ENCODE peak calls at places on chromosomes 12 and 14, in eight cellular contexts. One of them, this sample, is unnamed.

GRCh38 chr12:113114447-113115178 is 20.9 kb downstream of the RASAL1 start:
- DNase-seq in right cardiac atrium: no peak
- DNase-seq in left ventricle myocardium inferior: no peak
- DNase-seq in ascending aorta: no peak
- DNase-seq in ovary: no peak
- DNase-seq in CD8-positive, alpha-beta memory T cell: no peak
- DNase-seq in A549: no peak
- DNase-seq in heart right ventricle: no peak
- DNase-seq in this sample: no peak

GRCh38 chr12:19138551-19139344 is 9.2 kb downstream of the PLEKHA5 start:
- DNase-seq in right cardiac atrium: no peak
- DNase-seq in left ventricle myocardium inferior: no peak
- DNase-seq in ascending aorta: no peak
- DNase-seq in ovary: no peak
- DNase-seq in CD8-positive, alpha-beta memory T cell: no peak
- DNase-seq in A549: no peak
- DNase-seq in heart right ventricle: no peak
- DNase-seq in this sample: no peak

GRCh38 chr14:24367506-24368214 is at the start of gene NFATC4:
- DNase-seq in right cardiac atrium: peak
- DNase-seq in left ventricle myocardium inferior: peak
- DNase-seq in ascending aorta: peak
- DNase-seq in ovary: peak
- DNase-seq in CD8-positive, alpha-beta memory T cell: peak
- DNase-seq in A549: peak
- DNase-seq in heart right ventricle: peak
- DNase-seq in this sample: peak

GRCh38 chr14:22213110-22213509 is 375.9 kb downstream of the DAD1 start:
- DNase-seq in right cardiac atrium: no peak
- DNase-seq in left ventricle myocardium inferior: no peak
- DNase-seq in ascending aorta: no peak
- DNase-seq in ovary: no peak
- DNase-seq in CD8-positive, alpha-beta memory T cell: no peak
- DNase-seq in A549: no peak
- DNase-seq in heart right ventricle: no peak
- DNase-seq in this sample: no peak

GRCh38 chr12:110102255-110102654 is 21.9 kb upstream of the IFT81 start:
- DNase-seq in right cardiac atrium: peak
- DNase-seq in left ventricle myocardium inferior: no peak
- DNase-seq in ascending aorta: no peak
- DNase-seq in ovary: peak
- DNase-seq in CD8-positive, alpha-beta memory T cell: no peak
- DNase-seq in A549: peak
- DNase-seq in heart right ventricle: no peak
- DNase-seq in this sample: no peak

GRCh38 chr14:106207316-106207715 is 680.9 kb downstream of the TMEM121 start:
- DNase-seq in right cardiac atrium: no peak
- DNase-seq in left ventricle myocardium inferior: no peak
- DNase-seq in ascending aorta: no peak
- DNase-seq in ovary: no peak
- DNase-seq in CD8-positive, alpha-beta memory T cell: no peak
- DNase-seq in A549: no peak
- DNase-seq in heart right ventricle: no peak
- DNase-seq in this sample: no peak

GRCh38 chr14:32277998-32278397 is 51.1 kb upstream of the AKAP6 start:
- DNase-seq in right cardiac atrium: no peak
- DNase-seq in left ventricle myocardium inferior: no peak
- DNase-seq in ascending aorta: no peak
- DNase-seq in ovary: no peak
- DNase-seq in CD8-positive, alpha-beta memory T cell: no peak
- DNase-seq in A549: no peak
- DNase-seq in heart right ventricle: no peak
- DNase-seq in this sample: no peak

GRCh38 chr12:1546931-1547640 is 47.3 kb downstream of the FBXL14 start:
- DNase-seq in right cardiac atrium: no peak
- DNase-seq in left ventricle myocardium inferior: no peak
- DNase-seq in ascending aorta: no peak
- DNase-seq in ovary: no peak
- DNase-seq in CD8-positive, alpha-beta memory T cell: no peak
- DNase-seq in A549: no peak
- DNase-seq in heart right ventricle: no peak
- DNase-seq in this sample: no peak

GRCh38 chr14:71304588-71305133 is 397.4 kb downstream of the PCNX1 start:
- DNase-seq in right cardiac atrium: no peak
- DNase-seq in left ventricle myocardium inferior: no peak
- DNase-seq in ascending aorta: no peak
- DNase-seq in ovary: no peak
- DNase-seq in CD8-positive, alpha-beta memory T cell: no peak
- DNase-seq in A549: no peak
- DNase-seq in heart right ventricle: no peak
- DNase-seq in this sample: no peak

GRCh38 chr14:85310491-85311272 is 219.3 kb upstream of the FLRT2 start:
- DNase-seq in right cardiac atrium: no peak
- DNase-seq in left ventricle myocardium inferior: no peak
- DNase-seq in ascending aorta: no peak
- DNase-seq in ovary: no peak
- DNase-seq in CD8-positive, alpha-beta memory T cell: no peak
- DNase-seq in A549: no peak
- DNase-seq in heart right ventricle: no peak
- DNase-seq in this sample: no peak

GRCh38 chr14:66483322-66483721 is 2.8 kb upstream of the CCDC196 start:
- DNase-seq in right cardiac atrium: no peak
- DNase-seq in left ventricle myocardium inferior: no peak
- DNase-seq in ascending aorta: no peak
- DNase-seq in ovary: no peak
- DNase-seq in CD8-positive, alpha-beta memory T cell: no peak
- DNase-seq in A549: no peak
- DNase-seq in heart right ventricle: no peak
- DNase-seq in this sample: no peak

GRCh38 chr14:52602131-52602530 is 49.5 kb downstream of the GPR137C start:
- DNase-seq in right cardiac atrium: no peak
- DNase-seq in left ventricle myocardium inferior: no peak
- DNase-seq in ascending aorta: no peak
- DNase-seq in ovary: no peak
- DNase-seq in CD8-positive, alpha-beta memory T cell: no peak
- DNase-seq in A549: no peak
- DNase-seq in heart right ventricle: no peak
- DNase-seq in this sample: no peak

GRCh38 chr14:51479584-51480305 is 172.0 kb upstream of the FRMD6 start:
- DNase-seq in right cardiac atrium: peak
- DNase-seq in left ventricle myocardium inferior: peak
- DNase-seq in ascending aorta: no peak
- DNase-seq in ovary: no peak
- DNase-seq in CD8-positive, alpha-beta memory T cell: no peak
- DNase-seq in A549: no peak
- DNase-seq in heart right ventricle: no peak
- DNase-seq in this sample: peak

GRCh38 chr12:89098390-89099102 is 253.8 kb downstream of the DUSP6 start:
- DNase-seq in right cardiac atrium: peak
- DNase-seq in left ventricle myocardium inferior: peak
- DNase-seq in ascending aorta: no peak
- DNase-seq in ovary: peak
- DNase-seq in CD8-positive, alpha-beta memory T cell: no peak
- DNase-seq in A549: no peak
- DNase-seq in heart right ventricle: peak
- DNase-seq in this sample: peak

GRCh38 chr12:16300706-16301105 is 23.2 kb upstream of the SLC15A5 start:
- DNase-seq in right cardiac atrium: peak
- DNase-seq in left ventricle myocardium inferior: peak
- DNase-seq in ascending aorta: no peak
- DNase-seq in ovary: no peak
- DNase-seq in CD8-positive, alpha-beta memory T cell: no peak
- DNase-seq in A549: no peak
- DNase-seq in heart right ventricle: peak
- DNase-seq in this sample: peak

GRCh38 chr12:49941556-49942511 is 8.7 kb upstream of the AQP2 start:
- DNase-seq in right cardiac atrium: no peak
- DNase-seq in left ventricle myocardium inferior: no peak
- DNase-seq in ascending aorta: no peak
- DNase-seq in ovary: no peak
- DNase-seq in CD8-positive, alpha-beta memory T cell: no peak
- DNase-seq in A549: no peak
- DNase-seq in heart right ventricle: no peak
- DNase-seq in this sample: no peak

GRCh38 chr12:43287991-43288390 is 264.0 kb downstream of the ADAMTS20 start:
- DNase-seq in right cardiac atrium: no peak
- DNase-seq in left ventricle myocardium inferior: no peak
- DNase-seq in ascending aorta: no peak
- DNase-seq in ovary: no peak
- DNase-seq in CD8-positive, alpha-beta memory T cell: no peak
- DNase-seq in A549: no peak
- DNase-seq in heart right ventricle: no peak
- DNase-seq in this sample: no peak

GRCh38 chr12:50174971-50175715 is 8.0 kb upstream of the CERS5 start:
- DNase-seq in right cardiac atrium: no peak
- DNase-seq in left ventricle myocardium inferior: no peak
- DNase-seq in ascending aorta: no peak
- DNase-seq in ovary: no peak
- DNase-seq in CD8-positive, alpha-beta memory T cell: peak
- DNase-seq in A549: peak
- DNase-seq in heart right ventricle: no peak
- DNase-seq in this sample: no peak

GRCh38 chr12:101740566-101740965 is 1.3 kb upstream of the SYCP3 start:
- DNase-seq in right cardiac atrium: no peak
- DNase-seq in left ventricle myocardium inferior: no peak
- DNase-seq in ascending aorta: no peak
- DNase-seq in ovary: no peak
- DNase-seq in CD8-positive, alpha-beta memory T cell: no peak
- DNase-seq in A549: no peak
- DNase-seq in heart right ventricle: no peak
- DNase-seq in this sample: no peak

GRCh38 chr12:89138048-89138852 is 214.1 kb downstream of the DUSP6 start:
- DNase-seq in right cardiac atrium: no peak
- DNase-seq in left ventricle myocardium inferior: no peak
- DNase-seq in ascending aorta: no peak
- DNase-seq in ovary: no peak
- DNase-seq in CD8-positive, alpha-beta memory T cell: no peak
- DNase-seq in A549: no peak
- DNase-seq in heart right ventricle: no peak
- DNase-seq in this sample: no peak

GRCh38 chr14:65258391-65258790 is 154.1 kb upstream of the FUT8 start:
- DNase-seq in right cardiac atrium: no peak
- DNase-seq in left ventricle myocardium inferior: no peak
- DNase-seq in ascending aorta: no peak
- DNase-seq in ovary: no peak
- DNase-seq in CD8-positive, alpha-beta memory T cell: no peak
- DNase-seq in A549: peak
- DNase-seq in heart right ventricle: no peak
- DNase-seq in this sample: no peak

GRCh38 chr14:95521001-95521400 is 4.6 kb upstream of the SYNE3 start:
- DNase-seq in right cardiac atrium: no peak
- DNase-seq in left ventricle myocardium inferior: no peak
- DNase-seq in ascending aorta: no peak
- DNase-seq in ovary: no peak
- DNase-seq in CD8-positive, alpha-beta memory T cell: no peak
- DNase-seq in A549: no peak
- DNase-seq in heart right ventricle: no peak
- DNase-seq in this sample: no peak

GRCh38 chr14:95522116-95522515 is 5.7 kb upstream of the SYNE3 start:
- DNase-seq in right cardiac atrium: peak
- DNase-seq in left ventricle myocardium inferior: no peak
- DNase-seq in ascending aorta: no peak
- DNase-seq in ovary: no peak
- DNase-seq in CD8-positive, alpha-beta memory T cell: no peak
- DNase-seq in A549: no peak
- DNase-seq in heart right ventricle: peak
- DNase-seq in this sample: peak

GRCh38 chr14:95518045-95518751 is 1.7 kb upstream of the SYNE3 start:
- DNase-seq in right cardiac atrium: no peak
- DNase-seq in left ventricle myocardium inferior: no peak
- DNase-seq in ascending aorta: no peak
- DNase-seq in ovary: peak
- DNase-seq in CD8-positive, alpha-beta memory T cell: no peak
- DNase-seq in A549: no peak
- DNase-seq in heart right ventricle: no peak
- DNase-seq in this sample: no peak

GRCh38 chr14:95520346-95520745 is 3.9 kb upstream of the SYNE3 start:
- DNase-seq in right cardiac atrium: no peak
- DNase-seq in left ventricle myocardium inferior: no peak
- DNase-seq in ascending aorta: no peak
- DNase-seq in ovary: no peak
- DNase-seq in CD8-positive, alpha-beta memory T cell: no peak
- DNase-seq in A549: no peak
- DNase-seq in heart right ventricle: no peak
- DNase-seq in this sample: no peak

GRCh38 chr14:95519699-95520098 is 3.2 kb upstream of the SYNE3 start:
- DNase-seq in right cardiac atrium: peak
- DNase-seq in left ventricle myocardium inferior: peak
- DNase-seq in ascending aorta: no peak
- DNase-seq in ovary: peak
- DNase-seq in CD8-positive, alpha-beta memory T cell: peak
- DNase-seq in A549: no peak
- DNase-seq in heart right ventricle: peak
- DNase-seq in this sample: peak
- H3K27ac ChIP-seq in right cardiac atrium: peak
- H3K27ac ChIP-seq in left ventricle myocardium inferior: peak
- H3K27ac ChIP-seq in ascending aorta: peak
- H3K27ac ChIP-seq in ovary: no peak
- H3K27ac ChIP-seq in CD8-positive, alpha-beta memory T cell: peak
- H3K27ac ChIP-seq in A549: no peak
- H3K27ac ChIP-seq in heart right ventricle: peak
- H3K27ac ChIP-seq in this sample: peak

GRCh38 chr14:88790501-88791251 is 2.1 kb downstream of the EML5 start:
- DNase-seq in right cardiac atrium: no peak
- DNase-seq in left ventricle myocardium inferior: no peak
- DNase-seq in ascending aorta: no peak
- DNase-seq in ovary: no peak
- DNase-seq in CD8-positive, alpha-beta memory T cell: no peak
- DNase-seq in A549: no peak
- DNase-seq in heart right ventricle: no peak
- DNase-seq in this sample: no peak
- H3K4me3 ChIP-seq in right cardiac atrium: no peak
- H3K4me3 ChIP-seq in left ventricle myocardium inferior: no peak
- H3K4me3 ChIP-seq in ascending aorta: peak
- H3K4me3 ChIP-seq in ovary: peak
- H3K4me3 ChIP-seq in CD8-positive, alpha-beta memory T cell: no peak
- H3K4me3 ChIP-seq in A549: no peak
- H3K4me3 ChIP-seq in heart right ventricle: no peak
- H3K4me3 ChIP-seq in this sample: no peak

GRCh38 chr12:77315407-77315806 is 250.0 kb upstream of the E2F7 start:
- DNase-seq in right cardiac atrium: no peak
- DNase-seq in left ventricle myocardium inferior: no peak
- DNase-seq in ascending aorta: no peak
- DNase-seq in ovary: no peak
- DNase-seq in CD8-positive, alpha-beta memory T cell: no peak
- DNase-seq in A549: peak
- DNase-seq in heart right ventricle: no peak
- DNase-seq in this sample: no peak
- H3K27ac ChIP-seq in right cardiac atrium: no peak
- H3K27ac ChIP-seq in left ventricle myocardium inferior: no peak
- H3K27ac ChIP-seq in ascending aorta: no peak
- H3K27ac ChIP-seq in ovary: no peak
- H3K27ac ChIP-seq in CD8-positive, alpha-beta memory T cell: no peak
- H3K27ac ChIP-seq in A549: no peak
- H3K27ac ChIP-seq in heart right ventricle: no peak
- H3K27ac ChIP-seq in this sample: no peak

DNA sequence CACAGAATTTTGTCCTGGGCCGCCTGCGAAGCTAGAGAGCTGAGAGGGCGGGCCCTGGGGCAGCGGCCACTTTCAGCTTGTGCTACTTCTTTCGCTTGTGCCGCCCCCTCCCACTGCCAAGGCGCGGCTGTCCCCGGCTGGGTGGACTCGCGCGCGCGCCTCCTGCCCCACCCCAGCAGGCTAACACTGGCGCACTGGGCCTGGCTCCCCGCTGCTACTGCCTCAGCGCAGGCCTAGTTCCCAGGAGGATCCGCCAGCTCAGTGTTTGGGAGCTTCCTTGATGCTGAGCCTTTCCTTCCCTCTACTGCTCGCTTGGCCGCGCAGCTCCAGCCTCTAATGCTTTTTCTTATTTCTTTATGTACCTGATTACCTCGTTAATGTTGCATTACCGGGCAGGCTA is 27.4 kb upstream of the METAP2 start:
- DNase-seq in right cardiac atrium: peak
- DNase-seq in left ventricle myocardium inferior: peak
- DNase-seq in ascending aorta: no peak
- DNase-seq in ovary: peak
- DNase-seq in CD8-positive, alpha-beta memory T cell: no peak
- DNase-seq in A549: no peak
- DNase-seq in heart right ventricle: peak
- DNase-seq in this sample: peak
- H3K4me3 ChIP-seq in right cardiac atrium: peak
- H3K4me3 ChIP-seq in left ventricle myocardium inferior: peak
- H3K4me3 ChIP-seq in ascending aorta: peak
- H3K4me3 ChIP-seq in ovary: no peak
- H3K4me3 ChIP-seq in CD8-positive, alpha-beta memory T cell: no peak
- H3K4me3 ChIP-seq in A549: no peak
- H3K4me3 ChIP-seq in heart right ventricle: peak
- H3K4me3 ChIP-seq in this sample: peak

This sample was measured in heart left ventricle.